ENCODE peak calls at places on chromosomes 12 and 14, in four cellular contexts. S is cardiac muscle cell; M is stimulated activated CD4-positive, alpha-beta T cell treated with anti-CD3 and anti-CD28 coated beads, Interleukin-1b, Interleukin-23, amount 100 ng/mL, for 24 hours; E is stimulated activated CD8-positive, alpha-beta memory T cell treated with anti-CD3 and anti-CD28 coated beads, Interleukin-4, amount 100 ng/mL, for 48 hours. F is an unnamed sample.

GRCh38 chr12:63382930-63383329 is 231.9 kb upstream of the AVPR1A start:
- DNase-seq in S (no peak), M (no peak), E (no peak), F (no peak)

GRCh38 chr12:3520168-3520567 is 29.2 kb downstream of the PRMT8 start:
- DNase-seq in S (peak), M (no peak), E (no peak), F (no peak)

GRCh38 chr12:57430117-57430930 is 519 bp downstream of the R3HDM2 start:
- DNase-seq in S (peak), M (no peak), E (peak), F (no peak)

GRCh38 chr12:2120982-2121758 is 68.4 kb downstream of the CACNA1C start:
- DNase-seq in S (no peak), M (no peak), E (no peak), F (no peak)

GRCh38 chr14:92922883-92923743 is at the start of gene CHGA:
- DNase-seq in S (peak), M (peak), E (peak), F (peak)

GRCh38 chr12:3233813-3234212 is 156.6 kb downstream of the TSPAN9 start:
- DNase-seq in S (no peak), M (no peak), E (no peak), F (no peak)

GRCh38 chr14:78997811-78998210 is 827.6 kb downstream of the NRXN3 start:
- DNase-seq in S (peak), M (no peak), E (no peak), F (no peak)

GRCh38 chr12:114408881-114409795 is 3.2 kb upstream of the TBX5 start:
- DNase-seq in S (peak), M (no peak), E (no peak), F (no peak)

GRCh38 chr14:37590096-37590809 is 4.8 kb downstream of the FOXA1 start:
- DNase-seq in S (no peak), M (no peak), E (no peak), F (no peak)

GRCh38 chr12:3748620-3749019 is 4.3 kb downstream of the CRACR2A start:
- DNase-seq in S (no peak), M (no peak), E (no peak), F (no peak)

GRCh38 chr14:75864352-75864751 is 117.4 kb downstream of the TGFB3 start:
- DNase-seq in S (peak), M (no peak), E (no peak), F (no peak)

GRCh38 chr12:79127268-79127895 is 262.8 kb downstream of the SYT1 start:
- DNase-seq in S (peak), M (no peak), E (no peak), F (no peak)

GRCh38 chr14:44652640-44653039 is 145.6 kb upstream of the FSCB start:
- DNase-seq in S (no peak), M (no peak), E (no peak), F (no peak)

GRCh38 chr12:107236824-107237467 is 143.6 kb upstream of the CRY1 start:
- DNase-seq in S (no peak), M (no peak), E (no peak), F (no peak)

GRCh38 chr14:99257673-99258221 is 14.2 kb downstream of the BCL11B start:
- DNase-seq in S (no peak), M (no peak), E (peak), F (no peak)

GRCh38 chr14:90545966-90546751 is 149.3 kb downstream of the CALM1 start:
- DNase-seq in S (no peak), M (no peak), E (no peak), F (no peak)

GRCh38 chr14:97709552-97709951 is 912.4 kb downstream of the VRK1 start:
- DNase-seq in S (no peak), M (no peak), E (peak), F (no peak)

GRCh38 chr14:81348086-81348485 is 52.0 kb downstream of the STON2 start:
- DNase-seq in S (no peak), M (no peak), E (no peak), F (no peak)

GRCh38 chr12:87336814-87337336 is 692.3 kb downstream of the C12orf50 start:
- DNase-seq in S (no peak), M (no peak), E (no peak), F (no peak)

GRCh38 chr14:104869669-104870367 is 4.8 kb downstream of the CEP170B start:
- DNase-seq in S (no peak), M (no peak), E (no peak), F (no peak)

GRCh38 chr14:55107766-55108554 is 21.1 kb upstream of the LGALS3 start:
- DNase-seq in S (peak), M (no peak), E (peak), F (peak)

GRCh38 chr12:51954465-51955361 is 3.2 kb downstream of the ACVR1B start:
- DNase-seq in S (peak), M (no peak), E (no peak), F (no peak)

GRCh38 chr12:112354399-112354798 is 27.8 kb downstream of the HECTD4 start:
- DNase-seq in S (peak), M (no peak), E (no peak), F (no peak)

GRCh38 chr12:115075552-115076170 is 391.7 kb upstream of the TBX3 start:
- DNase-seq in S (no peak), M (no peak), E (no peak), F (no peak)

F was measured in activated CD8-positive, alpha-beta memory T cell treated with anti-CD3 and anti-CD28 coated beads, Interleukin-2, amount 50 U/mL, for 48 hours.